ENCODE peak calls at places on chromosomes 6 and 20, in seven cellular contexts. One of them, this sample, is unnamed.

GRCh38 chr6:129621252-129621651 is 88.7 kb downstream of the ARHGAP18 start:
- DNase-seq in mucosa of descending colon: peak; percentile 35
- DNase-seq in lung: no peak
- DNase-seq in WERI-Rb-1: peak; percentile 11
- DNase-seq in vagina: no peak
- DNase-seq in DND-41: peak; percentile 32
- DNase-seq in lower lobe of right lung: no peak
- DNase-seq in this sample: no peak

GRCh38 chr6:155327326-155328073 is 13.2 kb upstream of the TFB1M start:
- DNase-seq in WERI-Rb-1: peak; percentile 37
- DNase-seq in mucosa of descending colon: peak; percentile 42
- DNase-seq in lung: peak; percentile 56
- DNase-seq in lower lobe of right lung: peak; percentile 52
- DNase-seq in DND-41: peak; percentile 41
- DNase-seq in vagina: no peak
- DNase-seq in this sample: no peak

GRCh38 chr20:38114353-38114791 is 50.7 kb downstream of the TGM2 start:
- DNase-seq in DND-41: no peak
- DNase-seq in WERI-Rb-1: no peak
- DNase-seq in lung: no peak
- DNase-seq in vagina: peak; percentile 27
- DNase-seq in lower lobe of right lung: no peak
- DNase-seq in mucosa of descending colon: no peak
- DNase-seq in this sample: no peak

GRCh38 chr6:6605873-6606272 is 17.4 kb downstream of the LY86 start:
- DNase-seq in vagina: no peak
- DNase-seq in WERI-Rb-1: no peak
- DNase-seq in DND-41: no peak
- DNase-seq in mucosa of descending colon: no peak
- DNase-seq in lung: no peak
- DNase-seq in lower lobe of right lung: no peak
- DNase-seq in this sample: no peak

GRCh38 chr6:170248861-170249600 is 41.8 kb downstream of the DLL1 start:
- DNase-seq in DND-41: no peak
- DNase-seq in WERI-Rb-1: no peak
- DNase-seq in lung: no peak
- DNase-seq in vagina: no peak
- DNase-seq in mucosa of descending colon: no peak
- DNase-seq in lower lobe of right lung: no peak
- DNase-seq in this sample: no peak

GRCh38 chr20:18739785-18740184 is 73.8 kb upstream of the SCP2D1 start:
- DNase-seq in WERI-Rb-1: no peak
- DNase-seq in vagina: no peak
- DNase-seq in DND-41: no peak
- DNase-seq in lung: no peak
- DNase-seq in mucosa of descending colon: no peak
- DNase-seq in lower lobe of right lung: no peak
- DNase-seq in this sample: no peak

GRCh38 chr6:127637830-127638229 is 60.9 kb downstream of the C6orf58 start:
- DNase-seq in vagina: no peak
- DNase-seq in lung: no peak
- DNase-seq in DND-41: no peak
- DNase-seq in WERI-Rb-1: no peak
- DNase-seq in lower lobe of right lung: no peak
- DNase-seq in mucosa of descending colon: no peak
- DNase-seq in this sample: no peak

GRCh38 chr20:56391596-56392281 is at the start of gene AURKA:
- DNase-seq in vagina: no peak
- DNase-seq in lung: no peak
- DNase-seq in lower lobe of right lung: no peak
- DNase-seq in WERI-Rb-1: no peak
- DNase-seq in DND-41: no peak
- DNase-seq in mucosa of descending colon: no peak
- DNase-seq in this sample: no peak

GRCh38 chr6:13445005-13445743 is 42.2 kb downstream of the GFOD1 start:
- DNase-seq in lower lobe of right lung: peak; percentile 57
- DNase-seq in lung: peak; percentile 36
- DNase-seq in WERI-Rb-1: no peak
- DNase-seq in DND-41: peak; percentile 80
- DNase-seq in mucosa of descending colon: peak; percentile 85
- DNase-seq in vagina: no peak
- DNase-seq in this sample: peak; percentile 65

GRCh38 chr6:161104966-161105365 is 113.4 kb downstream of the MAP3K4 start:
- DNase-seq in WERI-Rb-1: no peak
- DNase-seq in DND-41: no peak
- DNase-seq in vagina: no peak
- DNase-seq in mucosa of descending colon: no peak
- DNase-seq in lower lobe of right lung: no peak
- DNase-seq in lung: no peak
- DNase-seq in this sample: no peak

GRCh38 chr6:150492941-150493340 is 106.7 kb upstream of the PLEKHG1 start:
- DNase-seq in mucosa of descending colon: no peak
- DNase-seq in lower lobe of right lung: no peak
- DNase-seq in vagina: no peak
- DNase-seq in lung: no peak
- DNase-seq in DND-41: no peak
- DNase-seq in WERI-Rb-1: no peak
- DNase-seq in this sample: no peak

GRCh38 chr20:10447028-10447427 is 11.9 kb downstream of the SLX4IP start:
- DNase-seq in lung: no peak
- DNase-seq in lower lobe of right lung: no peak
- DNase-seq in WERI-Rb-1: no peak
- DNase-seq in vagina: no peak
- DNase-seq in mucosa of descending colon: no peak
- DNase-seq in DND-41: peak; percentile 85
- DNase-seq in this sample: no peak

GRCh38 chr6:126812651-126813050 is 305.8 kb upstream of the RSPO3 start:
- DNase-seq in WERI-Rb-1: no peak
- DNase-seq in DND-41: no peak
- DNase-seq in vagina: no peak
- DNase-seq in lower lobe of right lung: no peak
- DNase-seq in mucosa of descending colon: no peak
- DNase-seq in lung: no peak
- DNase-seq in this sample: no peak

GRCh38 chr6:132153221-132153896 is 202.2 kb upstream of the CCN2 start:
- DNase-seq in DND-41: no peak
- DNase-seq in mucosa of descending colon: no peak
- DNase-seq in vagina: no peak
- DNase-seq in lower lobe of right lung: no peak
- DNase-seq in WERI-Rb-1: no peak
- DNase-seq in lung: no peak
- DNase-seq in this sample: no peak

GRCh38 chr6:149248688-149249369 is 68.7 kb upstream of the TAB2 start:
- DNase-seq in lung: no peak
- DNase-seq in mucosa of descending colon: peak; percentile 83
- DNase-seq in WERI-Rb-1: no peak
- DNase-seq in DND-41: no peak
- DNase-seq in lower lobe of right lung: no peak
- DNase-seq in vagina: no peak
- DNase-seq in this sample: no peak

GRCh38 chr20:37526238-37526838 is 1.3 kb downstream of the BLCAP start:
- DNase-seq in DND-41: no peak
- DNase-seq in WERI-Rb-1: no peak
- DNase-seq in mucosa of descending colon: peak; percentile 58
- DNase-seq in vagina: no peak
- DNase-seq in lung: no peak
- DNase-seq in lower lobe of right lung: no peak
- DNase-seq in this sample: no peak

GRCh38 chr20:61015602-61016001 is 236.5 kb upstream of the CDH4 start:
- DNase-seq in mucosa of descending colon: no peak
- DNase-seq in WERI-Rb-1: no peak
- DNase-seq in DND-41: no peak
- DNase-seq in vagina: no peak
- DNase-seq in lower lobe of right lung: no peak
- DNase-seq in lung: no peak
- DNase-seq in this sample: no peak

GRCh38 chr6:6890400-6890858 is 217.3 kb upstream of the RREB1 start:
- DNase-seq in lower lobe of right lung: no peak
- DNase-seq in WERI-Rb-1: peak; percentile 59
- DNase-seq in DND-41: no peak
- DNase-seq in lung: no peak
- DNase-seq in mucosa of descending colon: peak; percentile 66
- DNase-seq in vagina: no peak
- DNase-seq in this sample: peak; percentile 50

GRCh38 chr6:32668226-32668747 is 1.8 kb upstream of the HLA-DQB1 start:
- DNase-seq in lung: peak; percentile 58
- DNase-seq in WERI-Rb-1: no peak
- DNase-seq in mucosa of descending colon: peak; percentile 53
- DNase-seq in lower lobe of right lung: peak; percentile 52
- DNase-seq in DND-41: no peak
- DNase-seq in vagina: no peak
- DNase-seq in this sample: no peak

GRCh38 chr20:45735552-45735951 is 13.4 kb downstream of the SPINT4 start:
- DNase-seq in mucosa of descending colon: no peak
- DNase-seq in lower lobe of right lung: no peak
- DNase-seq in vagina: no peak
- DNase-seq in lung: no peak
- DNase-seq in DND-41: no peak
- DNase-seq in WERI-Rb-1: no peak
- DNase-seq in this sample: no peak

GRCh38 chr20:45727044-45727443 is 4.9 kb downstream of the SPINT4 start:
- DNase-seq in lung: no peak
- DNase-seq in mucosa of descending colon: no peak
- DNase-seq in DND-41: no peak
- DNase-seq in lower lobe of right lung: no peak
- DNase-seq in vagina: no peak
- DNase-seq in WERI-Rb-1: no peak
- DNase-seq in this sample: no peak

GRCh38 chr20:45735988-45736387 is 13.8 kb downstream of the SPINT4 start:
- DNase-seq in lower lobe of right lung: no peak
- DNase-seq in DND-41: no peak
- DNase-seq in WERI-Rb-1: no peak
- DNase-seq in lung: no peak
- DNase-seq in vagina: no peak
- DNase-seq in mucosa of descending colon: no peak
- DNase-seq in this sample: no peak

GRCh38 chr20:45732199-45732598 is 10.1 kb downstream of the SPINT4 start:
- DNase-seq in lower lobe of right lung: no peak
- DNase-seq in vagina: no peak
- DNase-seq in DND-41: no peak
- DNase-seq in WERI-Rb-1: no peak
- DNase-seq in mucosa of descending colon: no peak
- DNase-seq in lung: no peak
- DNase-seq in this sample: no peak
- H3K9me3 ChIP-seq in lower lobe of right lung: peaks cover 8% of the 10 kb centered on the region
- H3K9me3 ChIP-seq in vagina: no peaks in the 10 kb centered on the region
- H3K9me3 ChIP-seq in DND-41: peaks cover 7% of the 10 kb centered on the region
- H3K9me3 ChIP-seq in WERI-Rb-1: peaks cover 8% of the 10 kb centered on the region
- H3K9me3 ChIP-seq in mucosa of descending colon: peaks cover 11% of the 10 kb centered on the region
- H3K9me3 ChIP-seq in lung: peaks cover 6% of the 10 kb centered on the region
- H3K9me3 ChIP-seq in this sample: peaks cover 38% of the 10 kb centered on the region

GRCh38 chr6:168032383-168032760 is 34.9 kb downstream of the KIF25 start:
- DNase-seq in mucosa of descending colon: no peak
- DNase-seq in DND-41: no peak
- DNase-seq in WERI-Rb-1: no peak
- DNase-seq in vagina: no peak
- DNase-seq in lung: no peak
- DNase-seq in lower lobe of right lung: no peak
- DNase-seq in this sample: no peak
- TF ChIP-seq CTCF in mucosa of descending colon: no peak
- TF ChIP-seq CTCF in DND-41: no peak
- TF ChIP-seq CTCF in WERI-Rb-1: no peak
- TF ChIP-seq CTCF in vagina: no peak
- TF ChIP-seq CTCF in lung: no peak
- TF ChIP-seq CTCF in lower lobe of right lung: no peak
- TF ChIP-seq CTCF in this sample: no peak

GRCh38 chr6:137185290-137185689 is 11.8 kb upstream of the IL22RA2 start:
- DNase-seq in WERI-Rb-1: no peak
- DNase-seq in lung: no peak
- DNase-seq in vagina: no peak
- DNase-seq in mucosa of descending colon: no peak
- DNase-seq in DND-41: no peak
- DNase-seq in lower lobe of right lung: no peak
- DNase-seq in this sample: no peak

GRCh38 chr6:137181876-137182653 is 8.6 kb upstream of the IL22RA2 start:
- DNase-seq in mucosa of descending colon: no peak
- DNase-seq in vagina: no peak
- DNase-seq in WERI-Rb-1: no peak
- DNase-seq in DND-41: no peak
- DNase-seq in lower lobe of right lung: no peak
- DNase-seq in lung: no peak
- DNase-seq in this sample: no peak

GRCh38 chr6:137177611-137178010 is 4.2 kb upstream of the IL22RA2 start:
- DNase-seq in DND-41: no peak
- DNase-seq in mucosa of descending colon: no peak
- DNase-seq in vagina: no peak
- DNase-seq in WERI-Rb-1: no peak
- DNase-seq in lower lobe of right lung: no peak
- DNase-seq in lung: no peak
- DNase-seq in this sample: no peak

GRCh38 chr6:137176729-137177128 is 3.3 kb upstream of the IL22RA2 start:
- DNase-seq in lung: no peak
- DNase-seq in WERI-Rb-1: no peak
- DNase-seq in DND-41: no peak
- DNase-seq in vagina: no peak
- DNase-seq in mucosa of descending colon: no peak
- DNase-seq in lower lobe of right lung: no peak
- DNase-seq in this sample: no peak

GRCh38 chr6:137182654-137183073 is 9.2 kb upstream of the IL22RA2 start:
- DNase-seq in WERI-Rb-1: no peak
- DNase-seq in DND-41: no peak
- DNase-seq in lower lobe of right lung: no peak
- DNase-seq in vagina: no peak
- DNase-seq in mucosa of descending colon: no peak
- DNase-seq in lung: no peak
- DNase-seq in this sample: no peak
- H3K9me3 ChIP-seq in WERI-Rb-1: peaks cover 27% of the 10 kb centered on the region
- H3K9me3 ChIP-seq in DND-41: peaks cover 63% of the 10 kb centered on the region
- H3K9me3 ChIP-seq in lower lobe of right lung: peaks cover 39% of the 10 kb centered on the region
- H3K9me3 ChIP-seq in vagina: peaks cover 20% of the 10 kb centered on the region
- H3K9me3 ChIP-seq in mucosa of descending colon: peaks cover 43% of the 10 kb centered on the region
- H3K9me3 ChIP-seq in lung: peaks cover 10% of the 10 kb centered on the region
- H3K9me3 ChIP-seq in this sample: peaks cover 60% of the 10 kb centered on the region

GRCh38 chr20:33664762-33665144 is 2.0 kb upstream of the ACTL10 start:
- DNase-seq in vagina: no peak
- DNase-seq in lung: no peak
- DNase-seq in WERI-Rb-1: no peak
- DNase-seq in DND-41: no peak
- DNase-seq in mucosa of descending colon: peak; percentile 33
- DNase-seq in lower lobe of right lung: no peak
- DNase-seq in this sample: peak; percentile 7

GRCh38 chr20:33668087-33668790 is 1.5 kb downstream of the ACTL10 start:
- DNase-seq in WERI-Rb-1: peak; percentile 78
- DNase-seq in lower lobe of right lung: peak; percentile 86
- DNase-seq in vagina: no peak
- DNase-seq in mucosa of descending colon: peak; percentile 90
- DNase-seq in lung: peak; percentile 71
- DNase-seq in DND-41: peak; percentile 37
- DNase-seq in this sample: peak; percentile 76

GRCh38 chr20:33668791-33669155 is 2.0 kb downstream of the ACTL10 start:
- DNase-seq in vagina: no peak
- DNase-seq in lower lobe of right lung: no peak
- DNase-seq in lung: no peak
- DNase-seq in mucosa of descending colon: no peak
- DNase-seq in WERI-Rb-1: no peak
- DNase-seq in DND-41: no peak
- DNase-seq in this sample: peak; percentile 10

GRCh38 chr20:33667245-33668086 is 723 bp downstream of the ACTL10 start:
- DNase-seq in DND-41: no peak
- DNase-seq in lower lobe of right lung: peak; percentile 69
- DNase-seq in WERI-Rb-1: peak; percentile 35
- DNase-seq in mucosa of descending colon: peak; percentile 85
- DNase-seq in vagina: no peak
- DNase-seq in lung: no peak
- DNase-seq in this sample: peak; percentile 58

GRCh38 chr20:33666293-33667244 is at the start of gene ACTL10:
- DNase-seq in WERI-Rb-1: peak; percentile 90
- DNase-seq in mucosa of descending colon: peak; percentile 99
- DNase-seq in DND-41: no peak
- DNase-seq in vagina: peak; percentile 98
- DNase-seq in lower lobe of right lung: peak; percentile 98
- DNase-seq in lung: peak; percentile 98
- DNase-seq in this sample: peak; percentile 98
- TF ChIP-seq CTCF in WERI-Rb-1: peak; percentile 19
- TF ChIP-seq CTCF in mucosa of descending colon: peak; percentile 18
- TF ChIP-seq CTCF in DND-41: no peak
- TF ChIP-seq CTCF in vagina: no peak
- TF ChIP-seq CTCF in lower lobe of right lung: peak; percentile 44
- TF ChIP-seq CTCF in lung: no peak
- TF ChIP-seq CTCF in this sample: peak; percentile 54

This sample was measured in left ventricle myocardium inferior.